ENCODE peak calls at places on chromosomes 3 and 15, in four cellular contexts. O, S, P and V are unnamed samples. For H3K36me3, the result is how much of the 10 kb centered on the place peaks cover.

GRCh38 chr15:82306791-82307713 is 42.2 kb downstream of the GOLGA6L10 start:
- DNase-seq in O (no peak), S (no peak), P (no peak), V (no peak)

GRCh38 chr3:43919067-43919466 is 228.3 kb downstream of the ABHD5 start:
- DNase-seq in O (no peak), S (no peak), P (no peak), V (peak)

GRCh38 chr3:127027811-127028548 is 45.1 kb downstream of the PLXNA1 start:
- DNase-seq in O (no peak), S (no peak), P (no peak), V (no peak)

GRCh38 chr3:180102134-180102533 is 65.4 kb upstream of the PEX5L start:
- DNase-seq in O (no peak), S (no peak), P (no peak), V (no peak)

GRCh38 chr3:45547764-45548683 is 46.5 kb upstream of the LIMD1 start:
- DNase-seq in O (peak), S (no peak), P (no peak), V (peak)

GRCh38 chr15:73685561-73685960 is 1.4 kb downstream of the CD276 start:
- DNase-seq in O (no peak), S (peak), P (no peak), V (no peak)

GRCh38 chr15:34708422-34708821 is 46.4 kb downstream of the GJD2 start:
- DNase-seq in O (no peak), S (peak), P (no peak), V (no peak)

GRCh38 chr3:6799264-6799915 is 61.5 kb upstream of the GRM7 start:
- DNase-seq in O (peak), S (no peak), P (no peak), V (no peak)

GRCh38 chr3:168071535-168071934 is 24.2 kb downstream of the GOLIM4 start:
- DNase-seq in O (no peak), S (peak), P (no peak), V (peak)

GRCh38 chr3:100401674-100402036 is 316 bp downstream of the LNP1 start:
- DNase-seq in O (peak), S (peak), P (peak), V (no peak)

DNA sequence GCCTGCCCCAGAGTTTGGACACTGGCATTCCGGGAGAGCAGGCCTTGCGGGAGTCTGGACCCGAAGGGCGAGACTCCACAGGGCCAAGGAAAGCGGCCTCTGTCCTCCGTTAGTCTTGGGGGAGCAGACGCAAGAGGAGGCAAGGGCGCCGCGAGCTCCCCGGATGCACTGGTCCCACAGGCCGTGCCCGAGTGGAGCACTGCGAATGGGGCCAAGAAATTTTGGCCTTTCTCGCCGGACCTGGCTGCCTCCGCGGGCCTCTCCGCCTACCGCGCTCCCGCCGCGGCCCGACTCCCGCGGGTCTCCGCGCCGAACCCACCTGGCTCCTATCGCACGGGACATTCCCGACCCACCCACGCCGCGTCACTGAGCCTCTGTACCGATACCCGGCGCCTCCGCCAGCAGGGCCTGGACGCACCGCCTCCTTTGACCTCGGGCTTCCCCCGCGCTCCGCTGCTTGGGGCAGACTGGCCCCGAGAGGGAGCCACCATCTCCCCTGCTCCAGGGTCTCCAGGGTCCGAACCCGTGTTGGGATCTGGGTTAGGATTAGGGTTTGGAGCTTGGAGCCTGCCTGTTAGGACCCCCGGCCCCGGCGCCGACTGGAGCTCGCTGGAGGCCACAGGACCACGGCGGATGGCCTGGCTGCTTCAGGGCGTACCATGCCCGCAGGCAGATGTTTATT is 11.8 kb downstream of the SHOX2 start:
- DNase-seq in O (peak), S (no peak), P (no peak), V (no peak)
- H3K4me3 ChIP-seq in O (no peak), S (no peak), P (no peak), V (peak)

DNA sequence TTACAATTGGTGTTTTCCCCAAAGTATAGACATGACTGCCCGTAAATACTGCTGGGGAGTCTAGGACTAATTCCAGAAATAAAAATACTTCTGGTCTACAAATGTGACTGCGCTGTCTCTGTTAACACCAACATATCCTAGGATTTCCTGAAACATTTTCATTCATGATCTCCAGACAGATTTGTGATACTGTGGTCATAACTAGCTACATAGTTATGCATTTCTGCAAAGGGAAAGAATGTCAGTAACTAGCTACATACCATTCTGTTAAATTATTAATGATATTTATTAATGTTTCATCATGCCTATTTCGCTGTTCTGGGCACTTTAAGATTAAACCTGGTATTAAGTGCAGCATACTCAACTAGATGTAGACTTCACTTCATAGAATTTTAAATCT is 33.3 kb downstream of the SETD5 start:
- DNase-seq in O (no peak), S (no peak), P (no peak), V (no peak)
- H3K36me3 ChIP-seq in O (half or more), S (half or more), P (half or more), V (under half)

DNA sequence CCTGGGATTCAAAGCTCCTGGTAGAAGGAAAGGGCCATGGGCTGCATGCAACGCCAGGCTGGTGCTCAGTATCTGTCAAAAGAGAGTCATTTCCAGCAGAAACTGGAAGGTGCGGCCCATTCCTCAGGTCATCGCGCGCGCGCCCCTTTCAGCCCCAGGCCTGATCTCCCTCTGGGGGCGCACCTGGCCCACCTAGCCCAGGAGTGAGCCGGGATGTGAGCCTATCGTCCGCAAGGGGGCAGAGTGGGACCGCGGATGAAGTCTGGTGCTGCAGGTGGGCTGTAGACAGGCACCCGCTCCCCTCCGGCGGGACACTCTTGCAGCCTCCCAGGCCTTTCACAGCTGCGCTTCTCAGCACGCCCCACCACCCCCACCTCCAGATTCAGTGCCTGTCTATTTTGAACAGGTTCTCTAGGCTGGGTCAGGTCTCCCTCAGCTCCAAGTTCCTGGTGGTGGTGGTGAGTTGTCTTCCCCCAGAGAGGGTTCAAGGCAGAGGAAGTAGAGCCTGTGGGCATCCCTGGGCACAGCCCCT is 5.8 kb upstream of the RPL29 start:
- DNase-seq in O (peak), S (peak), P (peak), V (no peak)
- H3K4me3 ChIP-seq in O (no peak), S (no peak), P (no peak), V (no peak)

GRCh38 chr15:89632563-89633430 is 22.5 kb downstream of the KIF7 start:
- DNase-seq in O (no peak), S (no peak), P (no peak), V (no peak)
- H3K36me3 ChIP-seq in O (half or more), S (half or more), P (under half), V (under half)

GRCh38 chr15:67884009-67884408 is 44.2 kb upstream of the RNU6-1 start:
- DNase-seq in O (no peak), S (no peak), P (no peak), V (no peak)
- H3K4me3 ChIP-seq in O (peak), S (no peak), P (no peak), V (no peak)

GRCh38 chr3:16272588-16272987 is 7.6 kb downstream of the OXNAD1 start:
- DNase-seq in O (no peak), S (no peak), P (no peak), V (no peak)
- H3K36me3 ChIP-seq in O (half or more), S (under half), P (under half), V (under half)